ENCODE peak calls at places on chromosomes 5 and 9, in seven cellular contexts. H is IMR-90, W is mesendoderm, N is H9, J is neuronal stem cell, L is trophoblast cell, P is mesenchymal stem cell. Y is an unnamed sample.

GRCh38 chr9:81292056-81292805 is 397.1 kb downstream of the TLE1 start:
- DNase-seq in L (no peak), P (no peak), H (no peak), W (peak), J (no peak), N (peak), Y (no peak)

GRCh38 chr5:172852490-172853354 is 18.7 kb downstream of the ERGIC1 start:
- DNase-seq in L (peak), J (no peak), H (peak), P (no peak), N (no peak), W (no peak), Y (no peak)

GRCh38 chr9:113633782-113634596 is 170.5 kb downstream of the RGS3 start:
- DNase-seq in L (no peak), P (no peak), W (peak), J (no peak), H (peak), N (no peak), Y (no peak)

GRCh38 chr5:139388198-139388821 is 1.4 kb downstream of the MZB1 start:
- DNase-seq in L (no peak), P (no peak), H (peak), W (peak), N (no peak), J (no peak), Y (no peak)

GRCh38 chr9:96619491-96620154 is at the start of gene CDC14B:
- DNase-seq in H (peak), J (peak), N (peak), W (peak), P (peak), L (peak), Y (peak)

GRCh38 chr5:146744358-146744757 is 134.2 kb downstream of the PPP2R2B start:
- DNase-seq in W (peak), L (peak), J (peak), H (peak), N (no peak), P (no peak), Y (no peak)

GRCh38 chr9:135879237-135879601 is 28.1 kb downstream of the CAMSAP1 start:
- DNase-seq in N (no peak), P (no peak), L (peak), W (no peak), H (peak), J (no peak), Y (no peak)

GRCh38 chr5:147382776-147383175 is 127.1 kb downstream of the DPYSL3 start:
- DNase-seq in W (peak), J (no peak), H (no peak), L (no peak), N (no peak), P (no peak), Y (no peak)

GRCh38 chr5:107502711-107503110 is 168.0 kb downstream of the EFNA5 start:
- DNase-seq in L (peak), P (no peak), H (no peak), N (no peak), W (peak), J (no peak), Y (no peak)

GRCh38 chr5:73189816-73190451 is 16.9 kb downstream of the TMEM174 start:
- DNase-seq in N (peak), L (no peak), H (peak), J (no peak), P (peak), W (peak), Y (no peak)

GRCh38 chr9:35756275-35756742 is 2.2 kb upstream of the MSMP start:
- DNase-seq in L (no peak), P (no peak), N (no peak), J (no peak), H (no peak), W (no peak), Y (no peak)

GRCh38 chr9:93297659-93298497 is 113.9 kb downstream of the WNK2 start:
- DNase-seq in J (no peak), W (peak), H (no peak), P (no peak), N (peak), L (no peak), Y (no peak)

GRCh38 chr9:93007529-93008058 is 50.9 kb upstream of the SUSD3 start:
- DNase-seq in J (no peak), H (no peak), P (no peak), L (no peak), N (peak), W (no peak), Y (no peak)

GRCh38 chr5:170747851-170748250 is 35.7 kb upstream of the GABRP start:
- DNase-seq in L (peak), N (peak), P (peak), J (no peak), H (no peak), W (peak), Y (no peak)

GRCh38 chr5:126888180-126888579 is 111.2 kb downstream of the LMNB1 start:
- DNase-seq in H (no peak), J (no peak), W (no peak), N (no peak), L (no peak), P (no peak), Y (no peak)

GRCh38 chr9:84659273-84659672 is 10.3 kb upstream of the NTRK2 start:
- DNase-seq in N (no peak), J (no peak), P (no peak), L (no peak), H (no peak), W (peak), Y (no peak)

GRCh38 chr5:7412369-7412768 is 16.4 kb downstream of the ADCY2 start:
- DNase-seq in W (no peak), H (no peak), J (no peak), N (no peak), L (no peak), P (no peak), Y (no peak)

GRCh38 chr5:416636-416960 is 26.4 kb upstream of the EXOC3 start:
- DNase-seq in H (no peak), J (no peak), L (no peak), W (no peak), N (no peak), P (no peak), Y (no peak)

GRCh38 chr5:178323961-178324360 is 91.4 kb upstream of the PHYKPL start:
- DNase-seq in J (no peak), L (no peak), W (no peak), N (no peak), H (no peak), P (no peak), Y (no peak)

GRCh38 chr5:94366811-94367210 is 251.6 kb downstream of the KIAA0825 start:
- DNase-seq in L (no peak), N (no peak), H (no peak), J (no peak), W (no peak), P (no peak), Y (no peak)

GRCh38 chr9:102069969-102070368 is 331.5 kb upstream of the GRIN3A start:
- DNase-seq in P (no peak), N (no peak), H (no peak), L (no peak), J (no peak), W (no peak), Y (no peak)

GRCh38 chr9:113056191-113057106 is at the start of gene ZFP37:
- DNase-seq in W (peak), L (peak), N (peak), H (peak), J (peak), P (peak), Y (peak)

GRCh38 chr5:41519801-41520200 is 9.4 kb upstream of the PLCXD3 start:
- DNase-seq in W (no peak), H (no peak), L (peak), N (no peak), J (no peak), P (no peak), Y (no peak)

GRCh38 chr9:76560481-76560891 is 101.5 kb downstream of the GCNT1 start:
- DNase-seq in H (peak), J (no peak), W (no peak), N (no peak), L (peak), P (no peak), Y (no peak)

GRCh38 chr5:118486647-118487046 is 501.7 kb downstream of the DTWD2 start:
- DNase-seq in N (no peak), P (no peak), L (no peak), H (no peak), J (no peak), W (peak), Y (no peak)

GRCh38 chr5:178644826-178645545 is 18.1 kb upstream of the CLK4 start:
- DNase-seq in P (no peak), W (no peak), L (no peak), J (no peak), N (no peak), H (no peak), Y (no peak)

GRCh38 chr5:143023447-143024096 is 253.4 kb downstream of the ARHGAP26 start:
- DNase-seq in P (no peak), H (peak), J (no peak), W (no peak), L (no peak), N (no peak), Y (no peak)

GRCh38 chr9:84393266-84393905 is 52.8 kb upstream of the SLC28A3 start:
- DNase-seq in J (no peak), L (no peak), W (no peak), P (no peak), N (no peak), H (no peak), Y (no peak)

GRCh38 chr9:99606955-99607354 is 214.7 kb upstream of the NR4A3 start:
- DNase-seq in J (no peak), P (no peak), W (no peak), N (no peak), L (no peak), H (no peak), Y (no peak)

GRCh38 chr5:136022965-136023364 is 5.8 kb upstream of the TGFBI start:
- DNase-seq in L (no peak), P (no peak), W (no peak), H (no peak), N (no peak), J (no peak), Y (no peak)

GRCh38 chr5:176391479-176391878 is 2.9 kb downstream of the HIGD2A start:
- DNase-seq in N (no peak), P (no peak), L (no peak), W (peak), J (no peak), H (no peak), Y (no peak)

GRCh38 chr9:33737811-33738606 is 57.4 kb upstream of the PRSS3 start:
- DNase-seq in J (peak), H (peak), L (peak), P (peak), W (peak), N (peak), Y (no peak)

GRCh38 chr5:126972062-126972895 is 58.1 kb downstream of the MARCHF3 start:
- DNase-seq in N (no peak), L (peak), H (no peak), J (no peak), W (peak), P (no peak), Y (no peak)

GRCh38 chr9:23830949-23831730 is 5.1 kb upstream of the ELAVL2 start:
- DNase-seq in P (no peak), N (peak), L (no peak), W (peak), H (no peak), J (no peak), Y (no peak)

GRCh38 chr5:155938051-155938450 is 388.9 kb upstream of the SGCD start:
- DNase-seq in J (no peak), P (no peak), N (no peak), H (no peak), W (no peak), L (no peak), Y (no peak)
- H2BK120ac ChIP-seq in J (no peak), P (no peak), N (no peak), H (no peak), W (no peak), L (no peak), Y (no peak)

GRCh38 chr5:4698596-4698995 is 441.5 kb upstream of the ADAMTS16 start:
- DNase-seq in L (no peak), W (no peak), P (no peak), N (no peak), H (no peak), J (no peak), Y (no peak)

GRCh38 chr5:4700886-4701285 is 439.2 kb upstream of the ADAMTS16 start:
- DNase-seq in N (no peak), H (no peak), J (no peak), P (no peak), W (no peak), L (no peak), Y (no peak)

GRCh38 chr5:4700082-4700481 is 440.0 kb upstream of the ADAMTS16 start:
- DNase-seq in L (peak), W (peak), H (no peak), P (no peak), N (peak), J (peak), Y (peak)

GRCh38 chr5:4699592-4699991 is 440.5 kb upstream of the ADAMTS16 start:
- DNase-seq in H (no peak), W (no peak), L (no peak), J (no peak), N (no peak), P (no peak), Y (no peak)
- H2BK120ac ChIP-seq in H (no peak), W (no peak), L (no peak), J (no peak), N (no peak), P (no peak), Y (no peak)

DNA sequence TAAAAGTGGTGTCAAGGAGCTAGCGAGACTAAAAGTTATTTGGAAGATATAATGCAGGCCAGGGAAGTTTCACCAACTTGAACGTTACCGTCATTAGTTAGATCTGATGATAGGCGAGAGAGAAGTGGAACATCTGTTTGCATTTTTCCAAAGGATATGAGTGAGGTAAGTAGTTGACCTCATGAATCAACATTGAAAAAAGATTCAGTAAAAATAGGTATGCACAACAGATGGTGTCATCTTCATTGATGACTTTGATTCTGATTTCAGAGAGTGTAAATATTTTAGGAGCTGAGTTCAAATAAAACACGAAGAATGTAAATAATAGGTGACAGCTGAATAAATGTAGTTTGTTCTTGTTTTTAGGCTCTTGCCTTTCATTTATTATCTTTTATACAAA is 998.9 kb upstream of the CDH6 start:
- DNase-seq in H (no peak), W (no peak), P (no peak), L (no peak), J (no peak), N (no peak), Y (no peak)
- H2BK120ac ChIP-seq in H (no peak), W (no peak), P (no peak), L (no peak), J (no peak), N (no peak), Y (no peak)

DNA sequence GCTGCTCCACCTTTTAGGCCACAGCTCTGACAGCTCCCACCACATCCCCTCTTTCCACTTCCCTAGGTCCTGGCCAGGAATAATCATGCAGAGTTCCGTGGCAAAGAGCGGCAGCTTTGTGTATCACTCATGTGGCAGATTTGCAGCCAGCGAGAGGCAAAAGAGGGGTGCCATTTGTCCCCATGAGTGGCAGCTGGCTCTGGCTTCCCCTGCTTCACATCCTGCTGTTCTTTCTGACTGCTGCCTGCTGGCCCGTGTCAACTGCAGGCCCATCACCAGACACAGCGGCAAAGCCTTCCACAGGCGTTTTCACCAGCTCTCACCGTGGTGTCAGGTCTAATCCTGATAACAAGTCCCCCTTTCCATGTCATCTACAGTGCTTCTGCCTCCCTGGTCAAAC is 430.6 kb upstream of the DAP start:
- DNase-seq in W (peak), J (no peak), H (no peak), N (no peak), P (no peak), L (no peak), Y (no peak)
- H2BK120ac ChIP-seq in W (no peak), J (no peak), H (no peak), N (no peak), P (no peak), L (no peak), Y (no peak)

DNA sequence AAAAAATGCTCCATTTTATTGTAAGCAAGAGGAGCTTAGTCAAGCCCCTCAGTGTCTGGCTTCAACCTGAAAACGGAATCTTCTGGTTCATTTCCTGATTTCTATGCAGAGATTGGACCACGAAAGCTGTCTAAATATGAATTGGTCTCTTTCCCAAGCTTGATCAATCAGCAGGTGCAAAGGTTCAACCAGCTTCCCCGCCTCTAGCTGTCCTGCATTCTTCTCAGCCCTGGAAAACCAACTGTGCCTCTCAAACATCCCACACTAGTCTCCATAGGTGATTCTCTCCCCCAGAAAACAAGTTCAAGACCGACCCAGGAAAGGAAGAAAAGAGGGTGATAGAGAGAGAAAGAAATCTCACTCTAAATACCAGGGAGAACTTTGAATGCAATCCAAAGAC is 34.4 kb downstream of the FNBP1 start:
- DNase-seq in N (no peak), J (no peak), P (no peak), H (no peak), W (no peak), L (no peak), Y (no peak)
- H2BK120ac ChIP-seq in N (no peak), J (no peak), P (no peak), H (no peak), W (no peak), L (no peak), Y (no peak)

Y was measured in H1.